ENCODE peak calls at places on chromosomes 1 and 21, in five cellular contexts. One of them, this sample, is unnamed.

GRCh38 chr1:17661546-17662157 is 93.5 kb upstream of the ACTL8 start:
- DNase-seq in HCT116: peak; percentile 12
- DNase-seq in IMR-90: peak; percentile 44
- DNase-seq in GM23248: peak; percentile 64
- DNase-seq in neural progenitor cell: peak; percentile 90
- DNase-seq in this sample: peak; percentile 53

GRCh38 chr1:184945678-184946412 is 28.5 kb downstream of the NIBAN1 start:
- DNase-seq in HCT116: no peak
- DNase-seq in IMR-90: peak; percentile 69
- DNase-seq in GM23248: peak; percentile 42
- DNase-seq in neural progenitor cell: no peak
- DNase-seq in this sample: peak; percentile 39

GRCh38 chr1:90474731-90475130 is 242.4 kb downstream of the BARHL2 start:
- DNase-seq in HCT116: no peak
- DNase-seq in IMR-90: no peak
- DNase-seq in GM23248: no peak
- DNase-seq in neural progenitor cell: no peak
- DNase-seq in this sample: no peak

GRCh38 chr1:24351247-24351646 is 32.1 kb downstream of the GRHL3 start:
- DNase-seq in HCT116: no peak
- DNase-seq in IMR-90: no peak
- DNase-seq in GM23248: no peak
- DNase-seq in neural progenitor cell: no peak
- DNase-seq in this sample: peak; percentile 54

GRCh38 chr21:45870851-45871615 is 110.5 kb upstream of the COL6A1 start:
- DNase-seq in HCT116: no peak
- DNase-seq in IMR-90: no peak
- DNase-seq in GM23248: no peak
- DNase-seq in neural progenitor cell: no peak
- DNase-seq in this sample: no peak

GRCh38 chr21:34916446-34916845 is 132.7 kb downstream of the RUNX1 start:
- DNase-seq in HCT116: no peak
- DNase-seq in IMR-90: peak; percentile 86
- DNase-seq in GM23248: peak; percentile 73
- DNase-seq in neural progenitor cell: no peak
- DNase-seq in this sample: no peak

GRCh38 chr1:208203127-208203847 is 40.9 kb downstream of the PLXNA2 start:
- DNase-seq in HCT116: no peak
- DNase-seq in IMR-90: peak; percentile 46
- DNase-seq in GM23248: peak; percentile 92
- DNase-seq in neural progenitor cell: no peak
- DNase-seq in this sample: no peak

GRCh38 chr1:30687886-30688285 is 35.5 kb downstream of the MATN1 start:
- DNase-seq in HCT116: no peak
- DNase-seq in IMR-90: no peak
- DNase-seq in GM23248: no peak
- DNase-seq in neural progenitor cell: no peak
- DNase-seq in this sample: no peak

GRCh38 chr1:211285196-211285595 is 26.0 kb downstream of the RCOR3 start:
- DNase-seq in HCT116: no peak
- DNase-seq in IMR-90: peak; percentile 58
- DNase-seq in GM23248: peak; percentile 10
- DNase-seq in neural progenitor cell: no peak
- DNase-seq in this sample: no peak

GRCh38 chr1:226680653-226681052 is 58.4 kb downstream of the ITPKB start:
- DNase-seq in HCT116: no peak
- DNase-seq in IMR-90: no peak
- DNase-seq in GM23248: no peak
- DNase-seq in neural progenitor cell: peak; percentile 22
- DNase-seq in this sample: no peak

GRCh38 chr1:29122662-29122986 is 1.1 kb downstream of the TMEM200B start:
- DNase-seq in HCT116: no peak
- DNase-seq in IMR-90: peak; percentile 67
- DNase-seq in GM23248: peak; percentile 96
- DNase-seq in neural progenitor cell: peak; percentile 70
- DNase-seq in this sample: no peak

GRCh38 chr1:15757575-15758401 is 807 bp upstream of the FBLIM1 start:
- DNase-seq in HCT116: no peak
- DNase-seq in IMR-90: peak; percentile 12
- DNase-seq in GM23248: peak; percentile 40
- DNase-seq in neural progenitor cell: peak; percentile 73
- DNase-seq in this sample: no peak

GRCh38 chr1:73998348-73998959 is 199.5 kb downstream of the LRRIQ3 start:
- DNase-seq in HCT116: peak; percentile 8
- DNase-seq in IMR-90: peak; percentile 32
- DNase-seq in GM23248: peak; percentile 37
- DNase-seq in neural progenitor cell: peak; percentile 42
- DNase-seq in this sample: peak; percentile 72

GRCh38 chr1:197222780-197223179 is 45.3 kb upstream of the CRB1 start:
- DNase-seq in HCT116: no peak
- DNase-seq in IMR-90: no peak
- DNase-seq in GM23248: no peak
- DNase-seq in neural progenitor cell: no peak
- DNase-seq in this sample: no peak

GRCh38 chr1:58249729-58250586 is 296.6 kb downstream of the OMA1 start:
- DNase-seq in HCT116: no peak
- DNase-seq in IMR-90: peak; percentile 11
- DNase-seq in GM23248: peak; percentile 58
- DNase-seq in neural progenitor cell: peak; percentile 86
- DNase-seq in this sample: no peak

GRCh38 chr1:240091614-240092300 is at the start of gene FMN2:
- DNase-seq in HCT116: no peak
- DNase-seq in IMR-90: peak; percentile 49
- DNase-seq in GM23248: peak; percentile 80
- DNase-seq in neural progenitor cell: peak; percentile 88
- DNase-seq in this sample: peak; percentile 58

GRCh38 chr1:216535059-216535458 is 111.8 kb upstream of the USH2A start:
- DNase-seq in HCT116: no peak
- DNase-seq in IMR-90: peak; percentile 67
- DNase-seq in GM23248: no peak
- DNase-seq in neural progenitor cell: no peak
- DNase-seq in this sample: no peak

GRCh38 chr1:65467536-65467935 is 47.1 kb downstream of the LEPR start:
- DNase-seq in HCT116: no peak
- DNase-seq in IMR-90: peak; percentile 58
- DNase-seq in GM23248: peak; percentile 24
- DNase-seq in neural progenitor cell: peak; percentile 91
- DNase-seq in this sample: no peak

GRCh38 chr1:97006044-97006676 is 284.6 kb downstream of the PTBP2 start:
- DNase-seq in HCT116: no peak
- DNase-seq in IMR-90: peak; percentile 84
- DNase-seq in GM23248: peak; percentile 50
- DNase-seq in neural progenitor cell: no peak
- DNase-seq in this sample: peak; percentile 24

GRCh38 chr1:24301395-24302175 is 17.6 kb upstream of the GRHL3 start:
- DNase-seq in HCT116: no peak
- DNase-seq in IMR-90: no peak
- DNase-seq in GM23248: peak; percentile 69
- DNase-seq in neural progenitor cell: no peak
- DNase-seq in this sample: no peak

GRCh38 chr1:174344162-174344561 is 103.6 kb upstream of the GPR52 start:
- DNase-seq in HCT116: no peak
- DNase-seq in IMR-90: no peak
- DNase-seq in GM23248: no peak
- DNase-seq in neural progenitor cell: no peak
- DNase-seq in this sample: peak; percentile 57

GRCh38 chr21:34639882-34640788 is 25.2 kb upstream of the RCAN1 start:
- DNase-seq in HCT116: no peak
- DNase-seq in IMR-90: peak; percentile 13
- DNase-seq in GM23248: peak; percentile 47
- DNase-seq in neural progenitor cell: no peak
- DNase-seq in this sample: peak; percentile 92

GRCh38 chr21:44572959-44573583 is 458 bp upstream of the KRTAP10-4 start:
- DNase-seq in HCT116: no peak
- DNase-seq in IMR-90: peak; percentile 2
- DNase-seq in GM23248: peak; percentile 44
- DNase-seq in neural progenitor cell: no peak
- DNase-seq in this sample: no peak

GRCh38 chr1:109193653-109194590 is 19.8 kb upstream of the SARS1 start:
- DNase-seq in HCT116: no peak
- DNase-seq in IMR-90: no peak
- DNase-seq in GM23248: peak; percentile 51
- DNase-seq in neural progenitor cell: peak; percentile 47
- DNase-seq in this sample: peak; percentile 20

GRCh38 chr1:147726161-147726560 is 34.2 kb downstream of the GJA5 start:
- DNase-seq in HCT116: no peak
- DNase-seq in IMR-90: no peak
- DNase-seq in GM23248: no peak
- DNase-seq in neural progenitor cell: peak; percentile 24
- DNase-seq in this sample: no peak

GRCh38 chr1:111441573-111442192 is 7.4 kb downstream of the WDR77 start:
- DNase-seq in HCT116: no peak
- DNase-seq in IMR-90: peak; percentile 25
- DNase-seq in GM23248: peak; percentile 22
- DNase-seq in neural progenitor cell: peak; percentile 68
- DNase-seq in this sample: peak; percentile 23

GRCh38 chr1:108533351-108534083 is 26.4 kb upstream of the EEIG2 start:
- DNase-seq in HCT116: no peak
- DNase-seq in IMR-90: no peak
- DNase-seq in GM23248: no peak
- DNase-seq in neural progenitor cell: no peak
- DNase-seq in this sample: no peak

GRCh38 chr1:93559045-93559444 is 111.1 kb downstream of the FNBP1L start:
- DNase-seq in HCT116: no peak
- DNase-seq in IMR-90: no peak
- DNase-seq in GM23248: no peak
- DNase-seq in neural progenitor cell: no peak
- DNase-seq in this sample: no peak

GRCh38 chr1:217019475-217019874 is 296.2 kb upstream of the ESRRG start:
- DNase-seq in HCT116: no peak
- DNase-seq in IMR-90: no peak
- DNase-seq in GM23248: no peak
- DNase-seq in neural progenitor cell: no peak
- DNase-seq in this sample: no peak

GRCh38 chr1:189686288-189686687 is 791.4 kb downstream of the BRINP3 start:
- DNase-seq in HCT116: no peak
- DNase-seq in IMR-90: no peak
- DNase-seq in GM23248: no peak
- DNase-seq in neural progenitor cell: no peak
- DNase-seq in this sample: no peak

GRCh38 chr1:211133393-211133840 is 531 bp downstream of the KCNH1 start:
- DNase-seq in HCT116: no peak
- DNase-seq in IMR-90: no peak
- DNase-seq in GM23248: peak; percentile 49
- DNase-seq in neural progenitor cell: peak; percentile 63
- DNase-seq in this sample: no peak

GRCh38 chr1:12356004-12356890 is 126.4 kb downstream of the VPS13D start:
- DNase-seq in HCT116: no peak
- DNase-seq in IMR-90: peak; percentile 73
- DNase-seq in GM23248: no peak
- DNase-seq in neural progenitor cell: no peak
- DNase-seq in this sample: no peak

DNA sequence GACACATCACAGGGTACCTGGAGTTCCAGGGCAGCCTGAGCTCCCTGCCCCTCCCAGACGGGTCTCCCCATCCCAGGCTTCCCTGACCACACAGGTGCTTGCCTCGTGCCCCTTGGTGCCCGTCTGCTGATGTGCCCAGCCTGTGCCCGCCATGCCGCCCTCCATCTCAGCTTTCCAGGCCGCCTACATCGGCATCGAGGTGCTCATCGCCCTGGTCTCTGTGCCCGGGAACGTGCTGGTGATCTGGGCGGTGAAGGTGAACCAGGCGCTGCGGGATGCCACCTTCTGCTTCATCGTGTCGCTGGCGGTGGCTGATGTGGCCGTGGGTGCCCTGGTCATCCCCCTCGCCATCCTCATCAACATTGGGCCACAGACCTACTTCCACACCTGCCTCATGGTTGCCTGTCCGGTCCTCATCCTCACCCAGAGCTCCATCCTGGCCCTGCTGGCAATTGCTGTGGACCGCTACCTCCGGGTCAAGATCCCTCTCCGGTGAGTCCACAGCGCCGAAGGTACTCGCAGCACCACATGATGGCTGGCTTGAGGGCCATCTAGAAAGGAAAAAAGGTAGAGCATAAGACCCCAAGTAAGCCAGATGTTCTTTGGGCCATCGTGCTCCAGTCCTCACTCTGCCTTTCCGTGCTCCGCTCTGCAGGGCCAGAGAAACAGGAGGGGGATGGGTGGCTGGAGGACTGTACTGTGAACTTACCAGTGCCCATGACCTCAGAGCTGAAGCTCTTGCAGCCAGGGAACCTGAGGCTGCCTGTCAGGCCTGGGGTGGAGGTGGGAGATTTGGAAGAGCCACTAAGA is 1.4 kb downstream of the ADORA1 start:
- DNase-seq in HCT116: no peak
- DNase-seq in IMR-90: no peak
- DNase-seq in GM23248: no peak
- DNase-seq in neural progenitor cell: no peak
- DNase-seq in this sample: no peak
- H3K4me3 ChIP-seq in HCT116: peak overlapping the region; percentile 64
- H3K4me3 ChIP-seq in IMR-90: no peak overlapping the region
- H3K4me3 ChIP-seq in GM23248: no peak overlapping the region
- H3K4me3 ChIP-seq in neural progenitor cell: peak overlapping the region; percentile 39
- H3K4me3 ChIP-seq in this sample: peak overlapping the region; percentile 63

DNA sequence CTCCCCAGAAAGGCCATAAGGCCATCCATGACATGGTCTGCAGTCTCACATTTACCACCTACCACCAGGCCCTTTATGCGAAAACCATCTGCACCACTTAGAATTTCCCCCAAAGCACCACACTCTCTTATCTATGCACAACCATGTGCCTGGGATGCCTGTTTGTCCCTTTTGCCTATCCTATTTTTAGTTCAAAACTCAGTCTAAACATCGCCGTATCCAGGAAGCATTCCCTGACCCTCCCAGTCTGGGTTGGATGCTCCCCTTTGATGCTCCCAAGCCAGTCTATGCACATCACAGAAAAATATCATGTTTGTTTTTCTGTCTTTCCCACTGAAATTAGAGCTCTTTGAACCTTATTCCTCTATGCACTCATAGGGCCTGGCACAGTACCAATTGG is 6.6 kb downstream of the MPL start:
- DNase-seq in HCT116: no peak
- DNase-seq in IMR-90: no peak
- DNase-seq in GM23248: no peak
- DNase-seq in neural progenitor cell: no peak
- DNase-seq in this sample: no peak
- H3K27ac ChIP-seq in HCT116: no peak overlapping the region
- H3K27ac ChIP-seq in IMR-90: no peak overlapping the region
- H3K27ac ChIP-seq in GM23248: no peak overlapping the region
- H3K27ac ChIP-seq in neural progenitor cell: no peak overlapping the region
- H3K27ac ChIP-seq in this sample: no peak overlapping the region

GRCh38 chr1:167094690-167095089 is 815 bp downstream of the STYXL2 start:
- DNase-seq in HCT116: no peak
- DNase-seq in IMR-90: no peak
- DNase-seq in GM23248: no peak
- DNase-seq in neural progenitor cell: no peak
- DNase-seq in this sample: no peak
- H3K4me2 ChIP-seq in HCT116: no peak overlapping the region
- H3K4me2 ChIP-seq in IMR-90: no peak overlapping the region
- H3K4me2 ChIP-seq in GM23248: no peak overlapping the region
- H3K4me2 ChIP-seq in neural progenitor cell: no peak overlapping the region
- H3K4me2 ChIP-seq in this sample: no peak overlapping the region

GRCh38 chr1:193462629-193463320 is 276.4 kb upstream of the B3GALT2 start:
- DNase-seq in HCT116: no peak
- DNase-seq in IMR-90: peak; percentile 21
- DNase-seq in GM23248: no peak
- DNase-seq in neural progenitor cell: peak; percentile 43
- DNase-seq in this sample: no peak
- H3K4me3 ChIP-seq in HCT116: no peak overlapping the region
- H3K4me3 ChIP-seq in IMR-90: no peak overlapping the region
- H3K4me3 ChIP-seq in GM23248: no peak overlapping the region
- H3K4me3 ChIP-seq in neural progenitor cell: no peak overlapping the region
- H3K4me3 ChIP-seq in this sample: no peak overlapping the region